ENCODE peak calls at places on chromosomes 2 and 18, in four cellular contexts. P, N, D and X are unnamed samples.

GRCh38 chr18:79447703-79448367 is 52.1 kb downstream of the NFATC1 start:
- DNase-seq in P (no peak), N (no peak), D (peak; percentile 50), X (no peak)

GRCh38 chr2:174775586-174775985 is 11.3 kb upstream of the CHRNA1 start:
- DNase-seq in D (no peak), N (no peak), P (peak; percentile 33), X (peak; percentile 20)

GRCh38 chr18:58315041-58315440 is 271.0 kb downstream of the NEDD4L start:
- DNase-seq in N (no peak), D (peak; percentile 43), P (no peak), X (no peak)

GRCh38 chr2:180733330-180733729 is 247.1 kb upstream of the UBE2E3 start:
- DNase-seq in P (peak; percentile 20), D (no peak), N (no peak), X (no peak)

GRCh38 chr2:81194176-81194575 is 889.6 kb upstream of the LRRTM1 start:
- DNase-seq in N (no peak), P (no peak), D (no peak), X (no peak)

GRCh38 chr2:86393521-86394490 is 47.4 kb upstream of the KDM3A start:
- DNase-seq in D (peak; percentile 55), P (no peak), N (no peak), X (peak; percentile 65)

GRCh38 chr18:11651899-11652298 is 37.2 kb upstream of the GNAL start:
- DNase-seq in N (no peak), D (no peak), P (no peak), X (no peak)

GRCh38 chr18:40662898-40663437 is 1292.1 kb upstream of the PIK3C3 start:
- DNase-seq in P (no peak), N (no peak), D (no peak), X (no peak)

GRCh38 chr2:86078801-86079545 is 26.7 kb downstream of the POLR1A start:
- DNase-seq in D (peak; percentile 54), N (peak; percentile 69), P (no peak), X (peak; percentile 38)

GRCh38 chr2:63048367-63049171 is 2.1 kb upstream of the OTX1 start:
- DNase-seq in D (no peak), N (no peak), P (peak; percentile 79), X (peak; percentile 30)

GRCh38 chr2:241413929-241414580 is 58.0 kb downstream of the FARP2 start:
- DNase-seq in N (no peak), D (peak; percentile 52), P (no peak), X (no peak)

GRCh38 chr2:232761301-232761907 is 15.0 kb downstream of the KCNJ13 start:
- DNase-seq in P (peak; percentile 46), D (peak; percentile 39), N (peak; percentile 69), X (peak; percentile 57)

GRCh38 chr18:9787716-9788115 is 79.6 kb downstream of the RAB31 start:
- DNase-seq in D (peak; percentile 87), P (no peak), N (no peak), X (no peak)

GRCh38 chr2:240840435-240841060 is 20.5 kb upstream of the KIF1A start:
- DNase-seq in N (peak; percentile 80), P (peak; percentile 83), D (peak; percentile 57), X (peak; percentile 88)

GRCh38 chr2:106167067-106167466 is 27.0 kb downstream of the UXS1 start:
- DNase-seq in P (no peak), D (no peak), N (no peak), X (no peak)

GRCh38 chr18:8990276-8991031 is 112.0 kb upstream of the NDUFV2 start:
- DNase-seq in D (peak; percentile 68), P (no peak), N (no peak), X (no peak)

DNA sequence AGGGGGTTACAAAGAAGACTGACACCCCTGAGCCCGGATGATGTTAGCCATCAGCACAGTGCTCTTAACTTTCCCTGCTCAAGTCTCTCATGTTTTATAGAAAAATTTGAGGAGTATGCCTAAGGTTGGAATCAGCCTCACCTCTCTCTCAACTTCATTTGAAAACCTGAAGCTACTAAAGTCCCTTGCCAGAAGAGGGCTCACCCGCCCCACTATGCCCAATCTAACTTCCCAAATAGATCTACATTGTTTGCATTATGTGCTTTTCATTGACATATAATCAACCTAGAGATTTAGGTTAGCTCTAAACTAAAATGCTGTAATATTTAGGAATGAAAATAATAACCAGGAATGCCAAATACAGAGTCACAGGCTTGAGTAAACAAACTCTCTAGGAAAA is 305.4 kb downstream of the NCKAP5 start:
- DNase-seq in D (no peak), P (peak; percentile 20), N (peak; percentile 35), X (no peak)
- H3K4me2 ChIP-seq in D (no peak overlapping the region), P (no peak overlapping the region), N (peak overlapping the region; percentile 97), X (no peak overlapping the region)

GRCh38 chr18:12777543-12777942 is 74.7 kb downstream of the PSMG2 start:
- DNase-seq in P (no peak), D (no peak), N (no peak), X (no peak)
- H3K4me2 ChIP-seq in P (peak overlapping the region; percentile 88), D (no peak overlapping the region), N (no peak overlapping the region), X (no peak overlapping the region)

GRCh38 chr18:48546411-48546810 is 7.6 kb downstream of the CTIF start:
- DNase-seq in P (no peak), D (peak; percentile 65), N (no peak), X (peak; percentile 58)
- H3K4me2 ChIP-seq in P (peak overlapping the region; percentile 56), D (no peak overlapping the region), N (no peak overlapping the region), X (peak overlapping the region; percentile 17)

DNA sequence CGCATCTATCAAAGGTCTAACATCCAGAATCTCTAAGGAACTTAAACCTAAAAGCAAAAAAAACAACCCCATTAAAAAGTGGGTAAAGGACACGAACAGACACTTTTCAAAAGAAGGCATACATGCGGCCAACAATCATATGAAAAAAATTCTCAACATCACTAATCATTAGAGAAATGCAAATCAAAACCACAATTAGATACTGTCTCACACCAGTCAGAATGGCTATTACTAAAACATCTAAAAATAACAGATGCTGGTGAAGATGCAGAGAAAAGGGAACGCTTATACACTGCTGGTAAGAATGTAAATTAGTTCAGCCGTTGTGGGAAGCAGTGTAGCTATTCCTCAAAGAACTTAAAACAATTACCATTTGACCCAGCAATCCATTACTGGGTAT is 38.0 kb downstream of the PPP3R1 start:
- DNase-seq in N (no peak), D (no peak), P (no peak), X (no peak)
- H3K4me2 ChIP-seq in N (no peak overlapping the region), D (no peak overlapping the region), P (no peak overlapping the region), X (no peak overlapping the region)

GRCh38 chr2:47769318-47769717 is 13.6 kb upstream of the MSH6 start:
- DNase-seq in D (no peak), P (no peak), N (no peak), X (no peak)

GRCh38 chr2:47772343-47772742 is 10.6 kb upstream of the MSH6 start:
- DNase-seq in N (no peak), P (no peak), D (no peak), X (no peak)

GRCh38 chr2:47767880-47768609 is 14.9 kb upstream of the MSH6 start:
- DNase-seq in N (peak; percentile 67), P (peak; percentile 82), D (peak; percentile 27), X (peak; percentile 77)

GRCh38 chr2:47767497-47767844 is 15.5 kb upstream of the MSH6 start:
- DNase-seq in N (no peak), P (no peak), D (no peak), X (no peak)

GRCh38 chr2:47771211-47771610 is 11.7 kb upstream of the MSH6 start:
- DNase-seq in N (peak; percentile 87), D (peak; percentile 96), P (no peak), X (peak; percentile 54)
- H3K4me2 ChIP-seq in N (no peak overlapping the region), D (no peak overlapping the region), P (no peak overlapping the region), X (no peak overlapping the region)